ENCODE peak calls at places on chromosomes 7 and 10, in nine cellular contexts. P, O, M, G, V, S, H, Z and J are unnamed samples.

GRCh38 chr7:154423219-154423618 is 371.0 kb downstream of the DPP6 start:
- ATAC-seq in H (peak), V (no peak), S (peak), O (no peak), G (no peak), Z (no peak), M (no peak), P (no peak), J (no peak)

GRCh38 chr7:95478139-95479037 is 7.4 kb upstream of the ASB4 start:
- ATAC-seq in S (no peak), V (no peak), O (peak), Z (peak), G (no peak), P (no peak), M (peak), H (peak), J (no peak)

GRCh38 chr10:51657481-51657880 is 41.9 kb downstream of the CSTF2T start:
- ATAC-seq in P (no peak), G (no peak), M (no peak), S (no peak), Z (no peak), O (no peak), V (no peak), H (no peak), J (no peak)

GRCh38 chr10:59817806-59818205 is 64.6 kb upstream of the MRLN start:
- ATAC-seq in O (peak), G (peak), H (no peak), V (no peak), M (peak), S (peak), P (no peak), Z (no peak), J (no peak)

GRCh38 chr7:75878312-75878768 is 494 bp upstream of the RHBDD2 start:
- ATAC-seq in M (no peak), P (peak), H (peak), Z (peak), S (peak), G (no peak), V (peak), O (no peak), J (peak)

GRCh38 chr7:26588511-26588910 is 275.9 kb downstream of the SKAP2 start:
- ATAC-seq in O (no peak), H (no peak), P (no peak), S (no peak), V (no peak), G (no peak), M (no peak), Z (no peak), J (no peak)

GRCh38 chr10:5564537-5565204 is 39.9 kb downstream of the CALML3 start:
- ATAC-seq in H (no peak), Z (peak), M (peak), V (no peak), S (no peak), G (peak), O (peak), P (peak), J (peak)

GRCh38 chr7:20602306-20602705 is 13.2 kb upstream of the ABCB5 start:
- ATAC-seq in M (no peak), V (no peak), P (no peak), Z (no peak), S (no peak), O (no peak), H (no peak), G (no peak), J (no peak)

GRCh38 chr7:129906700-129907099 is 46.1 kb downstream of the UBE2H start:
- ATAC-seq in M (peak), O (peak), H (peak), P (peak), S (peak), V (no peak), G (peak), Z (no peak), J (peak)

GRCh38 chr10:91190876-91191580 is 29.4 kb upstream of the PCGF5 start:
- ATAC-seq in O (peak), H (no peak), V (peak), Z (no peak), M (peak), G (peak), S (peak), P (peak), J (peak)

GRCh38 chr10:36349445-36350063 is 707.5 kb upstream of the FZD8 start:
- ATAC-seq in S (no peak), O (no peak), M (peak), P (no peak), Z (no peak), V (no peak), G (no peak), H (peak), J (no peak)

GRCh38 chr7:106165328-106165727 is 53.2 kb upstream of the SYPL1 start:
- ATAC-seq in V (peak), P (no peak), M (peak), Z (no peak), H (peak), S (peak), G (no peak), O (no peak), J (no peak)

GRCh38 chr7:103799298-103799697 is 190.2 kb downstream of the RELN start:
- ATAC-seq in S (no peak), Z (no peak), G (no peak), M (no peak), P (no peak), V (no peak), O (no peak), H (no peak), J (no peak)

GRCh38 chr10:96706331-96706853 is 13.9 kb downstream of the PIK3AP1 start:
- ATAC-seq in G (no peak), Z (no peak), O (no peak), S (no peak), P (no peak), M (no peak), V (peak), H (no peak), J (no peak)

GRCh38 chr7:134473861-134474291 is 15.0 kb upstream of the AKR1B1 start:
- ATAC-seq in G (no peak), O (no peak), S (peak), P (no peak), V (no peak), M (peak), Z (no peak), H (peak), J (no peak)

GRCh38 chr10:74167443-74167842 is 16.4 kb downstream of the ADK start:
- ATAC-seq in V (no peak), P (no peak), S (no peak), H (peak), O (no peak), G (no peak), M (no peak), Z (peak), J (no peak)

GRCh38 chr10:1530871-1531517 is 206.3 kb downstream of the ADARB2 start:
- ATAC-seq in S (no peak), O (no peak), M (no peak), P (no peak), V (no peak), Z (no peak), H (no peak), G (no peak), J (no peak)

GRCh38 chr7:37035631-37036030 is 311.3 kb upstream of the AOAH start:
- ATAC-seq in M (no peak), G (no peak), P (no peak), V (no peak), H (no peak), S (no peak), Z (no peak), O (no peak), J (peak)